ENCODE peak calls at places on chromosomes 7 and 10, in four cellular contexts. U is stimulated activated CD4-positive, alpha-beta T cell treated with anti-CD3 and anti-CD28 coated beads, Interleukin-12 subunit alpha, Interleukin-12 subunit beta, amount 100 ng/mL, for 4 hours; T is AG20443; Z is NCI-H446 treated with DMSO at 0.1 percent for 48 hours. O is an unnamed sample.

GRCh38 chr10:27446091-27446918 is 57.8 kb upstream of the RAB18 start:
- DNase-seq in T (peak), Z (no peak), U (no peak), O (peak)

GRCh38 chr7:129188372-129188891 is at the start of gene SMO:
- DNase-seq in U (peak), Z (no peak), T (peak), O (peak)

GRCh38 chr10:79185796-79186374 is 117.1 kb downstream of the ZMIZ1 start:
- DNase-seq in T (no peak), Z (no peak), U (no peak), O (no peak)

GRCh38 chr10:16440396-16441105 is 3.7 kb downstream of the PTER start:
- DNase-seq in Z (no peak), U (no peak), T (no peak), O (peak)

GRCh38 chr7:122198581-122198980 is 54.5 kb upstream of the AASS start:
- DNase-seq in U (no peak), Z (no peak), T (no peak), O (no peak)

GRCh38 chr10:78218833-78219490 is 185.3 kb downstream of the RPS24 start:
- DNase-seq in T (no peak), U (no peak), Z (no peak), O (peak)

GRCh38 chr7:102914585-102914984 is 1.8 kb downstream of the LRRC17 start:
- DNase-seq in U (no peak), Z (peak), T (no peak), O (no peak)

GRCh38 chr7:152522551-152522950 is 86.7 kb upstream of the KMT2C start:
- DNase-seq in T (no peak), U (no peak), Z (peak), O (peak)

GRCh38 chr7:108875139-108875538 is 305.5 kb downstream of the DNAJB9 start:
- DNase-seq in Z (no peak), U (no peak), T (no peak), O (no peak)

GRCh38 chr7:137717811-137718271 is 128.9 kb downstream of the DGKI start:
- DNase-seq in T (no peak), U (no peak), Z (no peak), O (no peak)

GRCh38 chr10:111082102-111082975 is 5.5 kb downstream of the ADRA2A start:
- DNase-seq in Z (no peak), U (no peak), T (no peak), O (no peak)

GRCh38 chr7:148883233-148884048 is 650 bp downstream of the EZH2 start:
- DNase-seq in T (peak), U (peak), Z (no peak), O (peak)